ENCODE peak calls at places on chromosomes 16 and 17, in four cellular contexts. One of them, this sample, is unnamed.

GRCh38 chr16:30659507-30660423 is 1.5 kb downstream of the FBRS start:
- DNase-seq in AML-193: no peak
- DNase-seq in activated CD4-positive, CD25-positive, alpha-beta regulatory T cell: peak
- DNase-seq in DMS153: no peak
- DNase-seq in this sample: peak

GRCh38 chr16:15954814-15955151 is 5.4 kb downstream of the ABCC1 start:
- DNase-seq in AML-193: no peak
- DNase-seq in activated CD4-positive, CD25-positive, alpha-beta regulatory T cell: no peak
- DNase-seq in DMS153: no peak
- DNase-seq in this sample: no peak

GRCh38 chr17:42438600-42439567 is 15.8 kb upstream of the CAVIN1 start:
- DNase-seq in DMS153: no peak
- DNase-seq in activated CD4-positive, CD25-positive, alpha-beta regulatory T cell: no peak
- DNase-seq in AML-193: peak
- DNase-seq in this sample: peak

GRCh38 chr17:2903193-2903974 is 107.1 kb downstream of the RAP1GAP2 start:
- DNase-seq in DMS153: peak
- DNase-seq in activated CD4-positive, CD25-positive, alpha-beta regulatory T cell: no peak
- DNase-seq in AML-193: no peak
- DNase-seq in this sample: no peak

GRCh38 chr16:81697321-81697885 is 81.7 kb upstream of the PLCG2 start:
- DNase-seq in activated CD4-positive, CD25-positive, alpha-beta regulatory T cell: no peak
- DNase-seq in AML-193: peak
- DNase-seq in DMS153: no peak
- DNase-seq in this sample: no peak

GRCh38 chr17:76384987-76385891 is 830 bp downstream of the SPHK1 start:
- DNase-seq in activated CD4-positive, CD25-positive, alpha-beta regulatory T cell: no peak
- DNase-seq in DMS153: no peak
- DNase-seq in AML-193: no peak
- DNase-seq in this sample: peak

GRCh38 chr16:76277099-76278030 is at the start of gene CNTNAP4:
- DNase-seq in DMS153: no peak
- DNase-seq in AML-193: no peak
- DNase-seq in activated CD4-positive, CD25-positive, alpha-beta regulatory T cell: no peak
- DNase-seq in this sample: no peak

GRCh38 chr16:14650629-14651028 is 17.9 kb downstream of the BFAR start:
- DNase-seq in activated CD4-positive, CD25-positive, alpha-beta regulatory T cell: no peak
- DNase-seq in DMS153: no peak
- DNase-seq in AML-193: no peak
- DNase-seq in this sample: no peak

GRCh38 chr16:49556252-49557069 is 182.9 kb downstream of the C16orf78 start:
- DNase-seq in DMS153: peak
- DNase-seq in AML-193: no peak
- DNase-seq in activated CD4-positive, CD25-positive, alpha-beta regulatory T cell: no peak
- DNase-seq in this sample: no peak

GRCh38 chr16:4460936-4461249 is 13.5 kb downstream of the NMRAL1 start:
- DNase-seq in DMS153: no peak
- DNase-seq in AML-193: no peak
- DNase-seq in activated CD4-positive, CD25-positive, alpha-beta regulatory T cell: no peak
- DNase-seq in this sample: no peak

GRCh38 chr16:68298907-68299515 is 11.7 kb downstream of the SLC7A6OS start:
- DNase-seq in DMS153: no peak
- DNase-seq in activated CD4-positive, CD25-positive, alpha-beta regulatory T cell: no peak
- DNase-seq in AML-193: no peak
- DNase-seq in this sample: no peak

GRCh38 chr16:69566437-69567030 is 768 bp downstream of the NFAT5 start:
- DNase-seq in activated CD4-positive, CD25-positive, alpha-beta regulatory T cell: no peak
- DNase-seq in AML-193: peak
- DNase-seq in DMS153: no peak
- DNase-seq in this sample: peak

GRCh38 chr17:27529230-27529796 is 73.1 kb downstream of the KSR1 start:
- DNase-seq in AML-193: peak
- DNase-seq in DMS153: peak
- DNase-seq in activated CD4-positive, CD25-positive, alpha-beta regulatory T cell: no peak
- DNase-seq in this sample: no peak

GRCh38 chr17:78929908-78930775 is 5.0 kb upstream of the TIMP2 start:
- DNase-seq in DMS153: no peak
- DNase-seq in activated CD4-positive, CD25-positive, alpha-beta regulatory T cell: no peak
- DNase-seq in AML-193: no peak
- DNase-seq in this sample: no peak

GRCh38 chr16:22375117-22375962 is 921 bp upstream of the CDR2 start:
- DNase-seq in AML-193: no peak
- DNase-seq in activated CD4-positive, CD25-positive, alpha-beta regulatory T cell: no peak
- DNase-seq in DMS153: no peak
- DNase-seq in this sample: no peak

GRCh38 chr17:66654764-66655163 is 180.2 kb upstream of the CACNG5 start:
- DNase-seq in DMS153: no peak
- DNase-seq in activated CD4-positive, CD25-positive, alpha-beta regulatory T cell: no peak
- DNase-seq in AML-193: no peak
- DNase-seq in this sample: no peak

GRCh38 chr17:8825802-8826201 is 26.6 kb upstream of the MFSD6L start:
- DNase-seq in AML-193: no peak
- DNase-seq in activated CD4-positive, CD25-positive, alpha-beta regulatory T cell: no peak
- DNase-seq in DMS153: no peak
- DNase-seq in this sample: peak

GRCh38 chr17:388087-388486 is 35.5 kb upstream of the RPH3AL start:
- DNase-seq in DMS153: no peak
- DNase-seq in activated CD4-positive, CD25-positive, alpha-beta regulatory T cell: no peak
- DNase-seq in AML-193: no peak
- DNase-seq in this sample: no peak

GRCh38 chr16:4938683-4939030 is 1.7 kb upstream of the PPL start:
- DNase-seq in activated CD4-positive, CD25-positive, alpha-beta regulatory T cell: no peak
- DNase-seq in AML-193: no peak
- DNase-seq in DMS153: no peak
- DNase-seq in this sample: no peak

GRCh38 chr16:86075488-86075785 is 176.5 kb downstream of the IRF8 start:
- DNase-seq in DMS153: no peak
- DNase-seq in activated CD4-positive, CD25-positive, alpha-beta regulatory T cell: no peak
- DNase-seq in AML-193: no peak
- DNase-seq in this sample: no peak

GRCh38 chr16:11501583-11502138 is 85.1 kb downstream of the LITAF start:
- DNase-seq in AML-193: no peak
- DNase-seq in DMS153: no peak
- DNase-seq in activated CD4-positive, CD25-positive, alpha-beta regulatory T cell: no peak
- DNase-seq in this sample: no peak

GRCh38 chr16:53372942-53373871 is 61.1 kb upstream of the RBL2 start:
- DNase-seq in activated CD4-positive, CD25-positive, alpha-beta regulatory T cell: peak
- DNase-seq in DMS153: no peak
- DNase-seq in AML-193: no peak
- DNase-seq in this sample: no peak

GRCh38 chr16:81636298-81636960 is 142.7 kb upstream of the PLCG2 start:
- DNase-seq in activated CD4-positive, CD25-positive, alpha-beta regulatory T cell: no peak
- DNase-seq in AML-193: peak
- DNase-seq in DMS153: no peak
- DNase-seq in this sample: no peak